ENCODE peak calls at places on chromosome 22, in nine cellular contexts. One of them, this sample, is unnamed.

GRCh38 chr22:50577697-50577986 is 585 bp downstream of the CPT1B start:
- DNase-seq in stimulated activated CD4-positive, alpha-beta T cell treated with anti-CD3 and anti-CD28 coated beads, TNF-alpha, amount 100 ng/mL, for 4 hours: no peak
- DNase-seq in GF-D8: no peak
- DNase-seq in DMS 273 treated with DMSO at 0.1 percent for 48 hours: no peak
- DNase-seq in activated CD4-positive, alpha-beta T cell treated with anti-CD3 and anti-CD28 coated beads, Interleukin-2, amount 10 ng/mL, durations not matched to agents 7 days and 5 days: no peak
- DNase-seq in prostate gland: no peak
- DNase-seq in endothelial cell: no peak
- DNase-seq in neural progenitor cell: no peak
- DNase-seq in amygdala: no peak
- DNase-seq in this sample: no peak

GRCh38 chr22:24153353-24153752 is 27.9 kb upstream of the SUSD2 start:
- DNase-seq in amygdala: no peak
- DNase-seq in GF-D8: no peak
- DNase-seq in DMS 273 treated with DMSO at 0.1 percent for 48 hours: no peak
- DNase-seq in activated CD4-positive, alpha-beta T cell treated with anti-CD3 and anti-CD28 coated beads, Interleukin-2, amount 10 ng/mL, durations not matched to agents 7 days and 5 days: peak; percentile 68
- DNase-seq in endothelial cell: no peak
- DNase-seq in stimulated activated CD4-positive, alpha-beta T cell treated with anti-CD3 and anti-CD28 coated beads, TNF-alpha, amount 100 ng/mL, for 4 hours: no peak
- DNase-seq in neural progenitor cell: no peak
- DNase-seq in prostate gland: no peak
- DNase-seq in this sample: no peak

GRCh38 chr22:48181168-48181955 is 1418.9 kb downstream of the TBC1D22A start:
- DNase-seq in neural progenitor cell: no peak
- DNase-seq in endothelial cell: no peak
- DNase-seq in GF-D8: no peak
- DNase-seq in activated CD4-positive, alpha-beta T cell treated with anti-CD3 and anti-CD28 coated beads, Interleukin-2, amount 10 ng/mL, durations not matched to agents 7 days and 5 days: no peak
- DNase-seq in amygdala: no peak
- DNase-seq in prostate gland: no peak
- DNase-seq in DMS 273 treated with DMSO at 0.1 percent for 48 hours: no peak
- DNase-seq in stimulated activated CD4-positive, alpha-beta T cell treated with anti-CD3 and anti-CD28 coated beads, TNF-alpha, amount 100 ng/mL, for 4 hours: no peak
- DNase-seq in this sample: no peak

GRCh38 chr22:46780453-46780852 is 18.0 kb downstream of the TBC1D22A start:
- DNase-seq in DMS 273 treated with DMSO at 0.1 percent for 48 hours: no peak
- DNase-seq in neural progenitor cell: no peak
- DNase-seq in prostate gland: no peak
- DNase-seq in stimulated activated CD4-positive, alpha-beta T cell treated with anti-CD3 and anti-CD28 coated beads, TNF-alpha, amount 100 ng/mL, for 4 hours: no peak
- DNase-seq in GF-D8: no peak
- DNase-seq in activated CD4-positive, alpha-beta T cell treated with anti-CD3 and anti-CD28 coated beads, Interleukin-2, amount 10 ng/mL, durations not matched to agents 7 days and 5 days: no peak
- DNase-seq in amygdala: no peak
- DNase-seq in endothelial cell: no peak
- DNase-seq in this sample: no peak

GRCh38 chr22:19085233-19086043 is 36.8 kb downstream of the DGCR2 start:
- DNase-seq in stimulated activated CD4-positive, alpha-beta T cell treated with anti-CD3 and anti-CD28 coated beads, TNF-alpha, amount 100 ng/mL, for 4 hours: no peak
- DNase-seq in DMS 273 treated with DMSO at 0.1 percent for 48 hours: no peak
- DNase-seq in amygdala: no peak
- DNase-seq in neural progenitor cell: no peak
- DNase-seq in endothelial cell: peak; percentile 9
- DNase-seq in GF-D8: peak; percentile 88
- DNase-seq in activated CD4-positive, alpha-beta T cell treated with anti-CD3 and anti-CD28 coated beads, Interleukin-2, amount 10 ng/mL, durations not matched to agents 7 days and 5 days: no peak
- DNase-seq in prostate gland: no peak
- DNase-seq in this sample: no peak

GRCh38 chr22:38153821-38154562 is 27.6 kb downstream of the PLA2G6 start:
- DNase-seq in activated CD4-positive, alpha-beta T cell treated with anti-CD3 and anti-CD28 coated beads, Interleukin-2, amount 10 ng/mL, durations not matched to agents 7 days and 5 days: no peak
- DNase-seq in prostate gland: no peak
- DNase-seq in DMS 273 treated with DMSO at 0.1 percent for 48 hours: peak; percentile 80
- DNase-seq in endothelial cell: no peak
- DNase-seq in neural progenitor cell: peak; percentile 74
- DNase-seq in amygdala: no peak
- DNase-seq in stimulated activated CD4-positive, alpha-beta T cell treated with anti-CD3 and anti-CD28 coated beads, TNF-alpha, amount 100 ng/mL, for 4 hours: no peak
- DNase-seq in GF-D8: no peak
- DNase-seq in this sample: peak; percentile 95

GRCh38 chr22:36816635-36817428 is at the start of gene PVALB:
- DNase-seq in stimulated activated CD4-positive, alpha-beta T cell treated with anti-CD3 and anti-CD28 coated beads, TNF-alpha, amount 100 ng/mL, for 4 hours: no peak
- DNase-seq in endothelial cell: peak; percentile 45
- DNase-seq in amygdala: no peak
- DNase-seq in GF-D8: no peak
- DNase-seq in prostate gland: no peak
- DNase-seq in activated CD4-positive, alpha-beta T cell treated with anti-CD3 and anti-CD28 coated beads, Interleukin-2, amount 10 ng/mL, durations not matched to agents 7 days and 5 days: no peak
- DNase-seq in DMS 273 treated with DMSO at 0.1 percent for 48 hours: no peak
- DNase-seq in neural progenitor cell: peak; percentile 65
- DNase-seq in this sample: no peak

GRCh38 chr22:30411780-30412179 is 13.8 kb upstream of the MTFP1 start:
- DNase-seq in GF-D8: no peak
- DNase-seq in DMS 273 treated with DMSO at 0.1 percent for 48 hours: no peak
- DNase-seq in stimulated activated CD4-positive, alpha-beta T cell treated with anti-CD3 and anti-CD28 coated beads, TNF-alpha, amount 100 ng/mL, for 4 hours: no peak
- DNase-seq in prostate gland: no peak
- DNase-seq in amygdala: no peak
- DNase-seq in endothelial cell: no peak
- DNase-seq in neural progenitor cell: no peak
- DNase-seq in activated CD4-positive, alpha-beta T cell treated with anti-CD3 and anti-CD28 coated beads, Interleukin-2, amount 10 ng/mL, durations not matched to agents 7 days and 5 days: no peak
- DNase-seq in this sample: no peak

GRCh38 chr22:17243524-17243923 is 24.3 kb upstream of the ADA2 start:
- DNase-seq in stimulated activated CD4-positive, alpha-beta T cell treated with anti-CD3 and anti-CD28 coated beads, TNF-alpha, amount 100 ng/mL, for 4 hours: no peak
- DNase-seq in endothelial cell: no peak
- DNase-seq in prostate gland: no peak
- DNase-seq in GF-D8: no peak
- DNase-seq in activated CD4-positive, alpha-beta T cell treated with anti-CD3 and anti-CD28 coated beads, Interleukin-2, amount 10 ng/mL, durations not matched to agents 7 days and 5 days: no peak
- DNase-seq in DMS 273 treated with DMSO at 0.1 percent for 48 hours: no peak
- DNase-seq in neural progenitor cell: no peak
- DNase-seq in amygdala: no peak
- DNase-seq in this sample: no peak

GRCh38 chr22:25829808-25830777 is 88.1 kb downstream of the MYO18B start:
- DNase-seq in neural progenitor cell: no peak
- DNase-seq in prostate gland: no peak
- DNase-seq in DMS 273 treated with DMSO at 0.1 percent for 48 hours: no peak
- DNase-seq in endothelial cell: no peak
- DNase-seq in activated CD4-positive, alpha-beta T cell treated with anti-CD3 and anti-CD28 coated beads, Interleukin-2, amount 10 ng/mL, durations not matched to agents 7 days and 5 days: no peak
- DNase-seq in stimulated activated CD4-positive, alpha-beta T cell treated with anti-CD3 and anti-CD28 coated beads, TNF-alpha, amount 100 ng/mL, for 4 hours: no peak
- DNase-seq in GF-D8: no peak
- DNase-seq in amygdala: no peak
- DNase-seq in this sample: no peak

GRCh38 chr22:30675436-30675835 is 7.8 kb upstream of the DUSP18 start:
- DNase-seq in stimulated activated CD4-positive, alpha-beta T cell treated with anti-CD3 and anti-CD28 coated beads, TNF-alpha, amount 100 ng/mL, for 4 hours: no peak
- DNase-seq in neural progenitor cell: no peak
- DNase-seq in prostate gland: no peak
- DNase-seq in activated CD4-positive, alpha-beta T cell treated with anti-CD3 and anti-CD28 coated beads, Interleukin-2, amount 10 ng/mL, durations not matched to agents 7 days and 5 days: no peak
- DNase-seq in DMS 273 treated with DMSO at 0.1 percent for 48 hours: peak; percentile 67
- DNase-seq in amygdala: no peak
- DNase-seq in GF-D8: no peak
- DNase-seq in endothelial cell: no peak
- DNase-seq in this sample: peak; percentile 68

GRCh38 chr22:20424937-20425587 is 12.6 kb downstream of the SCARF2 start:
- DNase-seq in stimulated activated CD4-positive, alpha-beta T cell treated with anti-CD3 and anti-CD28 coated beads, TNF-alpha, amount 100 ng/mL, for 4 hours: no peak
- DNase-seq in DMS 273 treated with DMSO at 0.1 percent for 48 hours: no peak
- DNase-seq in GF-D8: no peak
- DNase-seq in prostate gland: no peak
- DNase-seq in endothelial cell: no peak
- DNase-seq in amygdala: peak; percentile 51
- DNase-seq in activated CD4-positive, alpha-beta T cell treated with anti-CD3 and anti-CD28 coated beads, Interleukin-2, amount 10 ng/mL, durations not matched to agents 7 days and 5 days: no peak
- DNase-seq in neural progenitor cell: peak; percentile 4
- DNase-seq in this sample: no peak

GRCh38 chr22:32531955-32532818 is 57.6 kb downstream of the FBXO7 start:
- DNase-seq in endothelial cell: peak; percentile 27
- DNase-seq in stimulated activated CD4-positive, alpha-beta T cell treated with anti-CD3 and anti-CD28 coated beads, TNF-alpha, amount 100 ng/mL, for 4 hours: no peak
- DNase-seq in prostate gland: no peak
- DNase-seq in GF-D8: no peak
- DNase-seq in DMS 273 treated with DMSO at 0.1 percent for 48 hours: no peak
- DNase-seq in amygdala: no peak
- DNase-seq in activated CD4-positive, alpha-beta T cell treated with anti-CD3 and anti-CD28 coated beads, Interleukin-2, amount 10 ng/mL, durations not matched to agents 7 days and 5 days: no peak
- DNase-seq in neural progenitor cell: peak; percentile 63
- DNase-seq in this sample: no peak

GRCh38 chr22:35034963-35035362 is 31.0 kb upstream of the ISX start:
- DNase-seq in DMS 273 treated with DMSO at 0.1 percent for 48 hours: no peak
- DNase-seq in stimulated activated CD4-positive, alpha-beta T cell treated with anti-CD3 and anti-CD28 coated beads, TNF-alpha, amount 100 ng/mL, for 4 hours: no peak
- DNase-seq in prostate gland: no peak
- DNase-seq in amygdala: no peak
- DNase-seq in endothelial cell: no peak
- DNase-seq in neural progenitor cell: no peak
- DNase-seq in GF-D8: no peak
- DNase-seq in activated CD4-positive, alpha-beta T cell treated with anti-CD3 and anti-CD28 coated beads, Interleukin-2, amount 10 ng/mL, durations not matched to agents 7 days and 5 days: no peak
- DNase-seq in this sample: no peak

GRCh38 chr22:50031189-50032091 is 18.9 kb upstream of the IL17REL start:
- DNase-seq in prostate gland: no peak
- DNase-seq in amygdala: no peak
- DNase-seq in endothelial cell: peak; percentile 3
- DNase-seq in stimulated activated CD4-positive, alpha-beta T cell treated with anti-CD3 and anti-CD28 coated beads, TNF-alpha, amount 100 ng/mL, for 4 hours: no peak
- DNase-seq in neural progenitor cell: no peak
- DNase-seq in DMS 273 treated with DMSO at 0.1 percent for 48 hours: no peak
- DNase-seq in activated CD4-positive, alpha-beta T cell treated with anti-CD3 and anti-CD28 coated beads, Interleukin-2, amount 10 ng/mL, durations not matched to agents 7 days and 5 days: no peak
- DNase-seq in GF-D8: no peak
- DNase-seq in this sample: no peak

GRCh38 chr22:26852176-26852575 is 194.8 kb downstream of the MIAT start:
- DNase-seq in endothelial cell: peak; percentile 30
- DNase-seq in prostate gland: no peak
- DNase-seq in neural progenitor cell: peak; percentile 72
- DNase-seq in activated CD4-positive, alpha-beta T cell treated with anti-CD3 and anti-CD28 coated beads, Interleukin-2, amount 10 ng/mL, durations not matched to agents 7 days and 5 days: no peak
- DNase-seq in amygdala: no peak
- DNase-seq in DMS 273 treated with DMSO at 0.1 percent for 48 hours: no peak
- DNase-seq in stimulated activated CD4-positive, alpha-beta T cell treated with anti-CD3 and anti-CD28 coated beads, TNF-alpha, amount 100 ng/mL, for 4 hours: no peak
- DNase-seq in GF-D8: no peak
- DNase-seq in this sample: peak; percentile 29

GRCh38 chr22:39368402-39368801 is 18.6 kb downstream of the SYNGR1 start:
- DNase-seq in endothelial cell: no peak
- DNase-seq in GF-D8: no peak
- DNase-seq in neural progenitor cell: no peak
- DNase-seq in activated CD4-positive, alpha-beta T cell treated with anti-CD3 and anti-CD28 coated beads, Interleukin-2, amount 10 ng/mL, durations not matched to agents 7 days and 5 days: no peak
- DNase-seq in prostate gland: no peak
- DNase-seq in DMS 273 treated with DMSO at 0.1 percent for 48 hours: no peak
- DNase-seq in stimulated activated CD4-positive, alpha-beta T cell treated with anti-CD3 and anti-CD28 coated beads, TNF-alpha, amount 100 ng/mL, for 4 hours: no peak
- DNase-seq in amygdala: no peak
- DNase-seq in this sample: no peak

GRCh38 chr22:19661156-19661555 is 53.1 kb upstream of the SEPTIN5 start:
- DNase-seq in neural progenitor cell: no peak
- DNase-seq in activated CD4-positive, alpha-beta T cell treated with anti-CD3 and anti-CD28 coated beads, Interleukin-2, amount 10 ng/mL, durations not matched to agents 7 days and 5 days: no peak
- DNase-seq in prostate gland: no peak
- DNase-seq in stimulated activated CD4-positive, alpha-beta T cell treated with anti-CD3 and anti-CD28 coated beads, TNF-alpha, amount 100 ng/mL, for 4 hours: no peak
- DNase-seq in amygdala: no peak
- DNase-seq in GF-D8: no peak
- DNase-seq in endothelial cell: no peak
- DNase-seq in DMS 273 treated with DMSO at 0.1 percent for 48 hours: no peak
- DNase-seq in this sample: no peak

GRCh38 chr22:38177926-38178604 is 3.6 kb downstream of the PLA2G6 start:
- DNase-seq in GF-D8: no peak
- DNase-seq in amygdala: no peak
- DNase-seq in DMS 273 treated with DMSO at 0.1 percent for 48 hours: no peak
- DNase-seq in prostate gland: peak; percentile 86
- DNase-seq in neural progenitor cell: peak; percentile 67
- DNase-seq in endothelial cell: no peak
- DNase-seq in stimulated activated CD4-positive, alpha-beta T cell treated with anti-CD3 and anti-CD28 coated beads, TNF-alpha, amount 100 ng/mL, for 4 hours: no peak
- DNase-seq in activated CD4-positive, alpha-beta T cell treated with anti-CD3 and anti-CD28 coated beads, Interleukin-2, amount 10 ng/mL, durations not matched to agents 7 days and 5 days: no peak
- DNase-seq in this sample: no peak

GRCh38 chr22:19360300-19360792 is 68.8 kb upstream of the CLTCL1 start:
- DNase-seq in prostate gland: no peak
- DNase-seq in GF-D8: no peak
- DNase-seq in stimulated activated CD4-positive, alpha-beta T cell treated with anti-CD3 and anti-CD28 coated beads, TNF-alpha, amount 100 ng/mL, for 4 hours: no peak
- DNase-seq in activated CD4-positive, alpha-beta T cell treated with anti-CD3 and anti-CD28 coated beads, Interleukin-2, amount 10 ng/mL, durations not matched to agents 7 days and 5 days: no peak
- DNase-seq in amygdala: no peak
- DNase-seq in endothelial cell: no peak
- DNase-seq in neural progenitor cell: no peak
- DNase-seq in DMS 273 treated with DMSO at 0.1 percent for 48 hours: no peak
- DNase-seq in this sample: no peak

GRCh38 chr22:24810043-24810749 is 4.2 kb downstream of the SGSM1 start:
- DNase-seq in amygdala: peak; percentile 59
- DNase-seq in activated CD4-positive, alpha-beta T cell treated with anti-CD3 and anti-CD28 coated beads, Interleukin-2, amount 10 ng/mL, durations not matched to agents 7 days and 5 days: no peak
- DNase-seq in neural progenitor cell: peak; percentile 81
- DNase-seq in DMS 273 treated with DMSO at 0.1 percent for 48 hours: no peak
- DNase-seq in endothelial cell: peak; percentile 15
- DNase-seq in stimulated activated CD4-positive, alpha-beta T cell treated with anti-CD3 and anti-CD28 coated beads, TNF-alpha, amount 100 ng/mL, for 4 hours: no peak
- DNase-seq in prostate gland: peak; percentile 62
- DNase-seq in GF-D8: no peak
- DNase-seq in this sample: no peak

GRCh38 chr22:33248927-33249326 is 190.7 kb upstream of the SYN3 start:
- DNase-seq in amygdala: no peak
- DNase-seq in stimulated activated CD4-positive, alpha-beta T cell treated with anti-CD3 and anti-CD28 coated beads, TNF-alpha, amount 100 ng/mL, for 4 hours: no peak
- DNase-seq in GF-D8: no peak
- DNase-seq in endothelial cell: no peak
- DNase-seq in neural progenitor cell: no peak
- DNase-seq in activated CD4-positive, alpha-beta T cell treated with anti-CD3 and anti-CD28 coated beads, Interleukin-2, amount 10 ng/mL, durations not matched to agents 7 days and 5 days: no peak
- DNase-seq in prostate gland: no peak
- DNase-seq in DMS 273 treated with DMSO at 0.1 percent for 48 hours: no peak
- DNase-seq in this sample: no peak

GRCh38 chr22:32542332-32543019 is 67.9 kb downstream of the FBXO7 start:
- DNase-seq in endothelial cell: no peak
- DNase-seq in DMS 273 treated with DMSO at 0.1 percent for 48 hours: no peak
- DNase-seq in stimulated activated CD4-positive, alpha-beta T cell treated with anti-CD3 and anti-CD28 coated beads, TNF-alpha, amount 100 ng/mL, for 4 hours: no peak
- DNase-seq in prostate gland: no peak
- DNase-seq in activated CD4-positive, alpha-beta T cell treated with anti-CD3 and anti-CD28 coated beads, Interleukin-2, amount 10 ng/mL, durations not matched to agents 7 days and 5 days: no peak
- DNase-seq in neural progenitor cell: no peak
- DNase-seq in amygdala: no peak
- DNase-seq in GF-D8: no peak
- DNase-seq in this sample: no peak

GRCh38 chr22:24145446-24146189 is 35.7 kb upstream of the SUSD2 start:
- DNase-seq in endothelial cell: no peak
- DNase-seq in stimulated activated CD4-positive, alpha-beta T cell treated with anti-CD3 and anti-CD28 coated beads, TNF-alpha, amount 100 ng/mL, for 4 hours: no peak
- DNase-seq in amygdala: no peak
- DNase-seq in activated CD4-positive, alpha-beta T cell treated with anti-CD3 and anti-CD28 coated beads, Interleukin-2, amount 10 ng/mL, durations not matched to agents 7 days and 5 days: no peak
- DNase-seq in GF-D8: no peak
- DNase-seq in prostate gland: no peak
- DNase-seq in neural progenitor cell: no peak
- DNase-seq in DMS 273 treated with DMSO at 0.1 percent for 48 hours: no peak
- DNase-seq in this sample: no peak

GRCh38 chr22:19892249-19892879 is 37.7 kb upstream of the GNB1L start:
- DNase-seq in prostate gland: no peak
- DNase-seq in activated CD4-positive, alpha-beta T cell treated with anti-CD3 and anti-CD28 coated beads, Interleukin-2, amount 10 ng/mL, durations not matched to agents 7 days and 5 days: peak; percentile 53
- DNase-seq in stimulated activated CD4-positive, alpha-beta T cell treated with anti-CD3 and anti-CD28 coated beads, TNF-alpha, amount 100 ng/mL, for 4 hours: no peak
- DNase-seq in endothelial cell: no peak
- DNase-seq in neural progenitor cell: peak; percentile 65
- DNase-seq in DMS 273 treated with DMSO at 0.1 percent for 48 hours: no peak
- DNase-seq in amygdala: no peak
- DNase-seq in GF-D8: no peak
- DNase-seq in this sample: no peak

GRCh38 chr22:32801436-32802290 is at the start of gene TIMP3:
- DNase-seq in neural progenitor cell: peak; percentile 92
- DNase-seq in amygdala: peak; percentile 25
- DNase-seq in activated CD4-positive, alpha-beta T cell treated with anti-CD3 and anti-CD28 coated beads, Interleukin-2, amount 10 ng/mL, durations not matched to agents 7 days and 5 days: no peak
- DNase-seq in GF-D8: no peak
- DNase-seq in prostate gland: peak; percentile 74
- DNase-seq in endothelial cell: peak; percentile 81
- DNase-seq in DMS 273 treated with DMSO at 0.1 percent for 48 hours: peak; percentile 11
- DNase-seq in stimulated activated CD4-positive, alpha-beta T cell treated with anti-CD3 and anti-CD28 coated beads, TNF-alpha, amount 100 ng/mL, for 4 hours: peak; percentile 2
- DNase-seq in this sample: peak; percentile 58

GRCh38 chr22:42160251-42160650 is 29.6 kb upstream of the CYP2D6 start:
- DNase-seq in stimulated activated CD4-positive, alpha-beta T cell treated with anti-CD3 and anti-CD28 coated beads, TNF-alpha, amount 100 ng/mL, for 4 hours: no peak
- DNase-seq in activated CD4-positive, alpha-beta T cell treated with anti-CD3 and anti-CD28 coated beads, Interleukin-2, amount 10 ng/mL, durations not matched to agents 7 days and 5 days: no peak
- DNase-seq in amygdala: no peak
- DNase-seq in GF-D8: no peak
- DNase-seq in neural progenitor cell: no peak
- DNase-seq in DMS 273 treated with DMSO at 0.1 percent for 48 hours: no peak
- DNase-seq in prostate gland: no peak
- DNase-seq in endothelial cell: no peak
- DNase-seq in this sample: no peak

GRCh38 chr22:30731658-30732057 is 37.0 kb downstream of the OSBP2 start:
- DNase-seq in endothelial cell: no peak
- DNase-seq in GF-D8: no peak
- DNase-seq in neural progenitor cell: no peak
- DNase-seq in prostate gland: no peak
- DNase-seq in amygdala: no peak
- DNase-seq in DMS 273 treated with DMSO at 0.1 percent for 48 hours: no peak
- DNase-seq in stimulated activated CD4-positive, alpha-beta T cell treated with anti-CD3 and anti-CD28 coated beads, TNF-alpha, amount 100 ng/mL, for 4 hours: no peak
- DNase-seq in activated CD4-positive, alpha-beta T cell treated with anti-CD3 and anti-CD28 coated beads, Interleukin-2, amount 10 ng/mL, durations not matched to agents 7 days and 5 days: no peak
- DNase-seq in this sample: no peak

GRCh38 chr22:38135133-38135706 is 24.7 kb upstream of the BAIAP2L2 start:
- DNase-seq in DMS 273 treated with DMSO at 0.1 percent for 48 hours: no peak
- DNase-seq in amygdala: no peak
- DNase-seq in activated CD4-positive, alpha-beta T cell treated with anti-CD3 and anti-CD28 coated beads, Interleukin-2, amount 10 ng/mL, durations not matched to agents 7 days and 5 days: no peak
- DNase-seq in GF-D8: no peak
- DNase-seq in endothelial cell: no peak
- DNase-seq in prostate gland: no peak
- DNase-seq in neural progenitor cell: no peak
- DNase-seq in stimulated activated CD4-positive, alpha-beta T cell treated with anti-CD3 and anti-CD28 coated beads, TNF-alpha, amount 100 ng/mL, for 4 hours: no peak
- DNase-seq in this sample: no peak

GRCh38 chr22:22156716-22157499 is 87.7 kb upstream of the VPREB1 start:
- DNase-seq in endothelial cell: peak; percentile 57
- DNase-seq in amygdala: no peak
- DNase-seq in stimulated activated CD4-positive, alpha-beta T cell treated with anti-CD3 and anti-CD28 coated beads, TNF-alpha, amount 100 ng/mL, for 4 hours: no peak
- DNase-seq in neural progenitor cell: peak; percentile 82
- DNase-seq in DMS 273 treated with DMSO at 0.1 percent for 48 hours: no peak
- DNase-seq in activated CD4-positive, alpha-beta T cell treated with anti-CD3 and anti-CD28 coated beads, Interleukin-2, amount 10 ng/mL, durations not matched to agents 7 days and 5 days: peak; percentile 83
- DNase-seq in GF-D8: peak; percentile 38
- DNase-seq in prostate gland: peak; percentile 33
- DNase-seq in this sample: peak; percentile 77

GRCh38 chr22:44338183-44338812 is 25.5 kb upstream of the SHISAL1 start:
- DNase-seq in DMS 273 treated with DMSO at 0.1 percent for 48 hours: no peak
- DNase-seq in stimulated activated CD4-positive, alpha-beta T cell treated with anti-CD3 and anti-CD28 coated beads, TNF-alpha, amount 100 ng/mL, for 4 hours: no peak
- DNase-seq in neural progenitor cell: no peak
- DNase-seq in endothelial cell: no peak
- DNase-seq in prostate gland: no peak
- DNase-seq in amygdala: no peak
- DNase-seq in activated CD4-positive, alpha-beta T cell treated with anti-CD3 and anti-CD28 coated beads, Interleukin-2, amount 10 ng/mL, durations not matched to agents 7 days and 5 days: no peak
- DNase-seq in GF-D8: no peak
- DNase-seq in this sample: no peak